ENCODE peak calls at places on chromosomes 11 and 22, in five cellular contexts. X is MM.1S, P is myocyte, Z is kidney epithelial cell, O is HFFc6. C is an unnamed sample.

GRCh38 chr22:27309713-27310112 is 491.8 kb downstream of the MN1 start:
- DNase-seq in X (no peak), O (no peak), Z (no peak), P (no peak), C (no peak)

GRCh38 chr11:129861702-129862107 is 33.7 kb downstream of the NFRKB start:
- DNase-seq in Z (peak), P (peak), X (no peak), O (peak), C (no peak)

GRCh38 chr11:94910779-94911178 is 62.6 kb downstream of the CWC15 start:
- DNase-seq in Z (no peak), O (peak), P (peak), X (no peak), C (no peak)

GRCh38 chr22:37529652-37530345 is 10.6 kb upstream of the CARD10 start:
- DNase-seq in Z (no peak), O (no peak), P (peak), X (no peak), C (peak)

GRCh38 chr11:46437106-46437689 is 45.6 kb upstream of the CHRM4 start:
- DNase-seq in O (no peak), X (peak), Z (no peak), P (no peak), C (no peak)

GRCh38 chr11:85934599-85935169 is 79.5 kb downstream of the CCDC83 start:
- DNase-seq in Z (no peak), P (no peak), X (no peak), O (no peak), C (no peak)

GRCh38 chr11:57248780-57249383 is 11.8 kb upstream of the APLNR start:
- DNase-seq in X (peak), P (peak), Z (no peak), O (peak), C (peak)

GRCh38 chr22:18991828-18992442 is 55.8 kb upstream of the PRODH start:
- DNase-seq in Z (no peak), P (no peak), X (no peak), O (no peak), C (no peak)

GRCh38 chr22:38618258-38618657 is 37.9 kb downstream of the FAM227A start:
- DNase-seq in P (no peak), O (no peak), Z (no peak), X (no peak), C (no peak)

GRCh38 chr11:14443642-14444041 is 56.0 kb downstream of the COPB1 start:
- DNase-seq in P (no peak), O (peak), Z (no peak), X (no peak), C (no peak)

GRCh38 chr11:65390099-65390941 is 3.9 kb downstream of the FRMD8 start:
- DNase-seq in P (no peak), Z (no peak), O (no peak), X (no peak), C (no peak)

GRCh38 chr22:33326540-33327295 is 268.5 kb upstream of the SYN3 start:
- DNase-seq in Z (no peak), P (no peak), X (no peak), O (no peak), C (no peak)

GRCh38 chr22:43440556-43440955 is 28.7 kb downstream of the MPPED1 start:
- DNase-seq in P (no peak), X (no peak), Z (no peak), O (no peak), C (no peak)

GRCh38 chr22:38272373-38273134 is at the start of gene TMEM184B:
- DNase-seq in O (peak), P (peak), X (peak), Z (no peak), C (peak)

GRCh38 chr11:71391786-71392185 is 56.4 kb downstream of the DHCR7 start:
- DNase-seq in P (peak), O (no peak), X (no peak), Z (no peak), C (peak)

GRCh38 chr22:45320326-45320976 is 10.7 kb downstream of the FAM118A start:
- DNase-seq in P (no peak), Z (no peak), O (no peak), X (no peak), C (no peak)

GRCh38 chr11:78030429-78031325 is 7.6 kb upstream of the KCTD14 start:
- DNase-seq in O (no peak), Z (no peak), X (no peak), P (peak), C (peak)

GRCh38 chr22:44003016-44003775 is 20.9 kb upstream of the PARVB start:
- DNase-seq in O (no peak), P (no peak), Z (no peak), X (no peak), C (no peak)

GRCh38 chr22:22164541-22165272 is 79.9 kb upstream of the VPREB1 start:
- DNase-seq in P (no peak), X (no peak), O (no peak), Z (no peak), C (no peak)

GRCh38 chr11:97893612-97894011 is 1127.1 kb upstream of the CNTN5 start:
- DNase-seq in Z (no peak), X (no peak), P (peak), O (no peak), C (no peak)

GRCh38 chr11:2131371-2132228 is 7.6 kb downstream of the IGF2 start:
- DNase-seq in Z (no peak), O (no peak), P (no peak), X (no peak), C (no peak)

GRCh38 chr11:77244277-77245014 is 57.0 kb downstream of the GDPD4 start:
- DNase-seq in O (peak), P (peak), X (no peak), Z (no peak), C (no peak)

GRCh38 chr11:91075032-91075695 is 852.3 kb upstream of the CHORDC1 start:
- DNase-seq in X (no peak), O (no peak), Z (no peak), P (no peak), C (no peak)

GRCh38 chr11:70548976-70549375 is 150.6 kb downstream of the CTTN start:
- DNase-seq in P (no peak), X (no peak), O (no peak), Z (no peak), C (no peak)

GRCh38 chr22:49934144-49934890 is 15.9 kb downstream of the CRELD2 start:
- DNase-seq in P (peak), O (no peak), Z (no peak), X (no peak), C (peak)

GRCh38 chr11:72352859-72353551 is 81.3 kb downstream of the CLPB start:
- DNase-seq in Z (no peak), O (peak), X (no peak), P (peak), C (no peak)

GRCh38 chr11:40274017-40274416 is 1185.4 kb downstream of the LRRC4C start:
- DNase-seq in Z (peak), X (no peak), P (no peak), O (peak), C (no peak)

GRCh38 chr22:37340331-37341262 is 58.3 kb downstream of the CYTH4 start:
- DNase-seq in P (no peak), Z (no peak), O (no peak), X (no peak), C (no peak)

GRCh38 chr11:85826096-85826855 is 15.3 kb upstream of the SYTL2 start:
- DNase-seq in Z (no peak), O (peak), X (peak), P (peak), C (peak)

GRCh38 chr22:43396321-43396933 is 15.4 kb upstream of the MPPED1 start:
- DNase-seq in Z (no peak), P (no peak), O (no peak), X (no peak), C (no peak)

GRCh38 chr11:455566-456147 is 5.6 kb downstream of the PTDSS2 start:
- DNase-seq in X (no peak), Z (no peak), O (no peak), P (peak), C (no peak)

GRCh38 chr22:41745968-41746367 is 46.7 kb downstream of the MEI1 start:
- DNase-seq in P (no peak), O (no peak), X (no peak), Z (no peak), C (no peak)

GRCh38 chr11:2165571-2165970 is 4.6 kb upstream of the INS start:
- DNase-seq in P (no peak), X (no peak), Z (no peak), O (no peak), C (no peak)

GRCh38 chr22:19816372-19817119 is 38.1 kb downstream of the GNB1L start:
- DNase-seq in O (no peak), P (no peak), Z (no peak), X (no peak), C (no peak)

GRCh38 chr11:16902182-16902581 is 112.0 kb downstream of the PLEKHA7 start:
- DNase-seq in O (no peak), Z (no peak), P (no peak), X (no peak), C (no peak)

GRCh38 chr11:6606471-6607189 is 3.1 kb downstream of the ILK start:
- DNase-seq in Z (peak), O (peak), X (peak), P (peak), C (peak)

GRCh38 chr22:17919276-17920144 is 104.9 kb downstream of the MICAL3 start:
- DNase-seq in Z (no peak), P (peak), O (no peak), X (no peak), C (no peak)

GRCh38 chr11:93020248-93021088 is 51.0 kb downstream of the MTNR1B start:
- DNase-seq in O (peak), Z (peak), X (no peak), P (peak), C (no peak)

GRCh38 chr11:117289795-117290194 is 1.4 kb upstream of the BACE1-AS start:
- DNase-seq in X (no peak), Z (no peak), P (no peak), O (no peak), C (no peak)

GRCh38 chr11:121716060-121716459 is 263.3 kb upstream of the SORL1-AS1 start:
- DNase-seq in P (peak), O (no peak), X (no peak), Z (no peak), C (no peak)

C was measured in RPMI8226.